ENCODE peak calls at places on chromosome 9, in seven cellular contexts. M is naive thymus-derived CD4-positive, alpha-beta T cell; C is A549; O is choroid plexus epithelial cell; Z is fibroblast of lung; L is cardiac muscle cell; N is right lobe of liver. X is an unnamed sample.

GRCh38 chr9:33320568-33321261 is 30.4 kb downstream of the NFX1 start:
- DNase-seq in M (no peak), C (peak), O (peak), Z (peak), L (peak), N (no peak), X (peak)

GRCh38 chr9:83937861-83938455 is 16.7 kb upstream of the KIF27 start:
- DNase-seq in M (peak), C (peak), O (peak), Z (peak), L (peak), N (no peak), X (peak)

GRCh38 chr9:87216036-87216435 is 268.7 kb upstream of the GAS1 start:
- DNase-seq in M (no peak), C (no peak), O (no peak), Z (no peak), L (no peak), N (no peak), X (no peak)

GRCh38 chr9:116860509-116861120 is 173.5 kb downstream of the TRIM32 start:
- DNase-seq in M (no peak), C (peak), O (peak), Z (peak), L (peak), N (peak), X (peak)

GRCh38 chr9:4137755-4138154 is 162.1 kb downstream of the GLIS3 start:
- DNase-seq in M (no peak), C (peak), O (peak), Z (peak), L (peak), N (no peak), X (peak)

GRCh38 chr9:124616961-124617360 is 109.8 kb upstream of the NR5A1 start:
- DNase-seq in M (no peak), C (no peak), O (no peak), Z (no peak), L (no peak), N (no peak), X (no peak)

GRCh38 chr9:94680621-94681020 is 41.3 kb upstream of the FBP1 start:
- DNase-seq in M (no peak), C (no peak), O (no peak), Z (no peak), L (no peak), N (no peak), X (no peak)

GRCh38 chr9:17472126-17472525 is 106.7 kb upstream of the SH3GL2 start:
- DNase-seq in M (no peak), C (no peak), O (no peak), Z (no peak), L (no peak), N (no peak), X (no peak)

GRCh38 chr9:132498811-132499210 is 83.6 kb upstream of the BARHL1 start:
- DNase-seq in M (no peak), C (no peak), O (peak), Z (no peak), L (no peak), N (no peak), X (no peak)

GRCh38 chr9:22452415-22453010 is 5.9 kb downstream of the DMRTA1 start:
- DNase-seq in M (peak), C (peak), O (peak), Z (peak), L (peak), N (peak), X (peak)

GRCh38 chr9:135282001-135282731 is 194.7 kb downstream of the OLFM1 start:
- DNase-seq in M (peak), C (peak), O (peak), Z (peak), L (peak), N (peak), X (no peak)

GRCh38 chr9:111902396-111903147 is 6.0 kb downstream of the UGCG start:
- DNase-seq in M (no peak), C (no peak), O (peak), Z (peak), L (peak), N (no peak), X (no peak)

GRCh38 chr9:127976943-127977871 is 3.6 kb downstream of the EEIG1 start:
- DNase-seq in M (no peak), C (no peak), O (no peak), Z (no peak), L (no peak), N (peak), X (no peak)

GRCh38 chr9:127980056-127980705 is 608 bp downstream of the EEIG1 start:
- DNase-seq in M (no peak), C (no peak), O (peak), Z (no peak), L (no peak), N (peak), X (peak)

GRCh38 chr9:127979333-127980055 is 1.3 kb downstream of the EEIG1 start:
- DNase-seq in M (no peak), C (no peak), O (peak), Z (peak), L (peak), N (no peak), X (peak)

GRCh38 chr9:127977877-127978647 is 2.7 kb downstream of the EEIG1 start:
- DNase-seq in M (no peak), C (peak), O (peak), Z (peak), L (peak), N (no peak), X (peak)

DNA sequence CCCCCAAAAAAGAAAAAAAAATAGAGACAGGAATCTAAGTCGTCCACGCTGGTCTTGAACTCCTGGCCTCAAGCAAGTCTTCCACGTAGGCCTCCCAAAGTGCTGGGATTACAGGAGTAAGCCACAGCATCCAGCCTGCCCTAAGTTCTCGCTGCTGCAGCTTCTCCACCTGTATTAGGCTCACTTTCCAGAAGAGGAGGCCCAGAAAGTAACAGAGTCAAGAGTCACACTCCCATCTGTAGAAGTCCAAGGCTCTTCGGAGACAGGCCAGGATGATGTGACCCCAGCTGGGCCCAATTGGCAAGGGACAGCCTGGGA is 1.8 kb downstream of the EEIG1 start:
- DNase-seq in M (no peak), C (no peak), O (no peak), Z (no peak), L (no peak), N (no peak), X (no peak)
- H3K4me3 ChIP-seq in M (peak), C (peak), O (peak), Z (peak), L (peak), N (peak), X (peak)

GRCh38 chr9:98045234-98046160 is 11.0 kb upstream of the NANS start:
- DNase-seq in M (peak), C (no peak), O (no peak), Z (no peak), L (no peak), N (no peak), X (no peak)
- H3K4me3 ChIP-seq in M (peak), C (no peak), O (no peak), Z (no peak), L (no peak), N (no peak), X (no peak)

GRCh38 chr9:134177624-134178393 is 13.4 kb upstream of the RNU6ATAC start:
- DNase-seq in M (no peak), C (no peak), O (no peak), Z (no peak), L (no peak), N (no peak), X (no peak)
- H3K4me3 ChIP-seq in M (no peak), C (no peak), O (no peak), Z (no peak), L (no peak), N (no peak), X (no peak)

DNA sequence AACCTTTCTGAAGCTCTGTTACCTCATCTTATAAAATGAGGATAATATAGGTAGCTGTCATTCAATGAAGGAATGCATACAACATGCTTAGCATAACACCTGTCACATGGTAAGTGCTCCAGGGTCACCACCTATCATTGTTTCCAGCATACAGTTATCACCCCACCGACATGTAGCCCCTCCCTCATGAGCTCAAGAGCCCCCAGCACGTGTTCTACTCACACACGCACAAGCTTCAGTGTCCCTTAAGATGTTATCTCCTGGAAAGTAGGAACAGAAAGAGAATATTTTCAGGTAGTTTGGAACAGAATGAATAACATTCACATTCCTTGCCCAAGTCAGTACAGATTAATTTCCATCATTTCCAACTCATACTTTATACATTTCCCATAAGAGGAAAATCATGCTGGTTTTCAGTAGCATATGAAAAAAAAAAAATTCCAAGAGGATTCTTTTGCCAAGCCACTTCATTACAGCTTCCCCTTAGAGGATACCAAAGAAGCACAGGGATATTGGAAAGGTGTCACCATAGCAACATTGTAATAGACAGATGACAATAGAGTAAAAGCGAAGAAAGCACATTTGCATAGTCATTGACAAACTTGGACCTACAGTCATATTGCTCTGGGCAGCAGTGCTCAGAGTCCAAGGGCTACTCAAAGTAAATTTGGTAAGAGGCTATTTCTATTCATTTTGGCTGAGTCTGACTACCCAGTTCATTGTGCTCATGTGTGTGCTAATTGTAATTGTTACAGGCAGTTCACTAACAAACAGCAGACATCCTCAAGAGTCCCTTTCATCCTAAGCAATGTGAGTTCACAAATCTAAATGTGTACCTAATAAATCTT is 1.5 kb upstream of the MOB3B start:
- DNase-seq in M (no peak), C (no peak), O (no peak), Z (no peak), L (no peak), N (no peak), X (no peak)
- H3K4me3 ChIP-seq in M (no peak), C (no peak), O (no peak), Z (no peak), L (no peak), N (no peak), X (no peak)

GRCh38 chr9:136712690-136713554 is 550 bp downstream of the DIPK1B start:
- DNase-seq in M (no peak), C (no peak), O (no peak), Z (no peak), L (no peak), N (peak), X (no peak)
- H3K4me3 ChIP-seq in M (no peak), C (peak), O (peak), Z (no peak), L (peak), N (peak), X (peak)

GRCh38 chr9:14310247-14310646 is 3.7 kb downstream of the NFIB start:
- DNase-seq in M (no peak), C (no peak), O (no peak), Z (peak), L (no peak), N (no peak), X (peak)

GRCh38 chr9:14307989-14308750 is 5.8 kb downstream of the NFIB start:
- DNase-seq in M (no peak), C (no peak), O (no peak), Z (peak), L (peak), N (no peak), X (peak)

GRCh38 chr9:14308751-14309140 is 5.2 kb downstream of the NFIB start:
- DNase-seq in M (no peak), C (no peak), O (no peak), Z (peak), L (no peak), N (no peak), X (no peak)

GRCh38 chr9:14306672-14307646 is 7.0 kb downstream of the NFIB start:
- DNase-seq in M (no peak), C (no peak), O (no peak), Z (peak), L (no peak), N (no peak), X (peak)

DNA sequence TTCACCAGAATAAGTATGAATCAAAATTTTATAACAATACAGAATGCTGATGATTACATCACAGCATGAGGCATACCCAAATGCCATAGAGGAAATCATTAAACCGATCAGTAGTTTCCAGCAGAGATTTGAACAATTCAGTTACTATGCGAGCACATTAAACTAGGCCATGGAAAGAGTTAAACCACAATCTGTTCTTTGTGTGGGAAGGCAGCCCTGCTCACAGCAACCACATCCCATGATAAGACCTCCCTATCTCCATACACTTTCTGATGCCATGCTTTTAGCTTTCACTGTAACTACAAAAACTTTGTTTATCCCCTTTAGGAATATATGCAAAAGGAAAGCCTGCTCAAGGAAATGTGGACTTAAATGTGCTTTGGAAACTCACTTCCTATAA is 4.5 kb downstream of the NFIB start:
- DNase-seq in M (no peak), C (no peak), O (peak), Z (peak), L (peak), N (no peak), X (peak)
- H3K4me3 ChIP-seq in M (no peak), C (peak), O (peak), Z (peak), L (no peak), N (peak), X (peak)

DNA sequence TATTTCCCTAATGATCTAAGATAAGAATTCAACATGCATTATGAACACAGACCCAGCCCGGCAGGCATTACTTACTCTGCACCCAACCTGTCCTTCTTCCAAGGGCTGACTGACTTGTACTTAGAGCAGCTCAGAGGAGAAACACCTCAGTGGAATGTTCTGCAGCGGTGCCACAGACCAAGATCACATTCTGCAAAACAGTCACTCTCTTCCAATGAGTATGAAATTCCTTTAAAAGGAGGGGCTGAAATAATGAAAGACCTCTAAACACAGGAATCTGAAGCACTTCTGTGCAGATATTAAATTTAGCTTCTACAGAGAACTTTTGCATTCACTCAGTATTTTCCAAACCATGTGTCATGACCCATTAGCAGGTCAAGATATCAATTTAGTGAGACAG is 172.9 kb downstream of the ZDHHC21 start:
- DNase-seq in M (no peak), C (no peak), O (no peak), Z (no peak), L (no peak), N (no peak), X (no peak)
- H3K4me3 ChIP-seq in M (no peak), C (no peak), O (no peak), Z (no peak), L (no peak), N (no peak), X (no peak)

GRCh38 chr9:129023036-129023907 is 4.9 kb downstream of the SH3GLB2 start:
- DNase-seq in M (no peak), C (no peak), O (peak), Z (peak), L (peak), N (no peak), X (peak)

GRCh38 chr9:129023908-129024233 is 4.3 kb downstream of the SH3GLB2 start:
- DNase-seq in M (no peak), C (no peak), O (no peak), Z (no peak), L (no peak), N (no peak), X (no peak)

GRCh38 chr9:129026442-129027223 is 1.5 kb downstream of the SH3GLB2 start:
- DNase-seq in M (no peak), C (no peak), O (peak), Z (peak), L (no peak), N (no peak), X (peak)

GRCh38 chr9:129022037-129022436 is 6.1 kb downstream of the SH3GLB2 start:
- DNase-seq in M (no peak), C (no peak), O (no peak), Z (no peak), L (no peak), N (no peak), X (no peak)

DNA sequence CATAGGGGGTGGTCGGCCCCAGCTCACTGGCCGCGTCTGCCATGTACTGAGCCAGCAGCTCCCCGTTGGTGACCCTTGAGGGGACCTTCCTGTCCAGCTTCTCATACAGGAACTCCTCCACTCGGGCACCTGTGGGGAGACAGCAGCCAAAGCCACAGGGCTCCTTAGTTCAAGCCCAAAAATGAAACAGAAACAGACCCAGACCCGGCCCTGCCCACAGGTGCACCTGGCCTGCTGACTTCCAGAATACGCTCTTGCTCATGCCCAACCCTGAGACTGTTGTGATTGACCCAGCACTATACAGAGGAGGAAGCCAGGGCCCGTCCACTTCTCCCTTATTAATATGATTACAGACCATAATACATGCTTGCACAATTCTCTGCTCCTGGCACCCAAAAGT is 7.0 kb downstream of the SH3GLB2 start:
- DNase-seq in M (no peak), C (no peak), O (no peak), Z (no peak), L (no peak), N (no peak), X (no peak)
- H3K4me3 ChIP-seq in M (no peak), C (no peak), O (no peak), Z (no peak), L (no peak), N (no peak), X (no peak)

GRCh38 chr9:130266236-130267098 is 907 bp downstream of the HMCN2 start:
- DNase-seq in M (no peak), C (no peak), O (no peak), Z (no peak), L (no peak), N (peak), X (no peak)

GRCh38 chr9:130262771-130263170 is 2.8 kb upstream of the HMCN2 start:
- DNase-seq in M (no peak), C (no peak), O (no peak), Z (no peak), L (no peak), N (no peak), X (no peak)

GRCh38 chr9:130263601-130264413 is 1.8 kb upstream of the HMCN2 start:
- DNase-seq in M (no peak), C (no peak), O (no peak), Z (no peak), L (peak), N (peak), X (no peak)

GRCh38 chr9:130265431-130266235 is at the start of gene HMCN2:
- DNase-seq in M (no peak), C (no peak), O (peak), Z (no peak), L (peak), N (peak), X (no peak)

DNA sequence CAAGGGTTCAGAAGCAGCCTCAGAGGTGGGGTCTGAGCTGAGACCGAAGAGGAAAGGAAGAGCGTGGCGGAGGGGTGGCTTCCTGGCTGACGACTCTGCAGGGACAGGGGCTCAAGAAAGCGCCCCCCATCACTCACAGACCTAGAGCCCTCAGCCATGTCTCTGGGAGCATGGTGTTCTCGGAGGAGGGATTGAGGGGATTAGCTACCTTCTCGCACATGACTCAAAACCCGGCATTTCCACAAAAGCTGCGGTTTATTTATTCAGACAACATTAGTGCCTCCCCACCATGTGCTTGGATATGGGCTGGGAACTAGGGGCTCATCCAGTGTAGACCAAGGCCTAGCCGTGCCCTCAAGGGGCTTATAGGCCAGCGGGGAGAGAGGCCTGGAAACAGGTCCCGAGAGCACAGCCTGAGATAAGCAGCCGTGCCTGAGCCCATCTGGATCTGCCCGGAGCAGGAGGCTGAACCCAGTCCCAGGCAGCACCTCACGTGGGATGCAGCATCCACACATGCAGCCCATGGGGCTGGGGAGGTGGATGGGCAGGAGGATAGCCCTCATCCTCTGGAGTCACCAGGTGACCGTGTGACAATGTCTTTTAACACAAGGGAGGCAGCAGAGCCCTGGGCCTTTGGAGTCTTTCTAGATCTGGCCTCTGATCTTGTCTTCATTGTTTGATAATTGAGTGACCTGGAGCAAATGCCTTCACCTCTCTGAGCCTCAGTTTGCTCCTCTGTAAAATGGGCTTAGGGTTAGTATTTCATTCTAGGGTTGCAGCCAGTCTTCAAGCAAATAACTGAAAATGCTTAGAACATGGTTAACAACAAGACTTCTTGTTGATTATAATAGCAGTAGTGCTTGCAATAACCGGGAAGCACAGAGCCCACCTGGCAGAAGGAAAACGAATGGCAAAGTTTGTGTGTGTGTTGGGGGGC is 878 bp upstream of the HMCN2 start:
- DNase-seq in M (no peak), C (no peak), O (no peak), Z (no peak), L (no peak), N (no peak), X (no peak)
- H3K4me3 ChIP-seq in M (no peak), C (peak), O (no peak), Z (no peak), L (peak), N (no peak), X (no peak)

DNA sequence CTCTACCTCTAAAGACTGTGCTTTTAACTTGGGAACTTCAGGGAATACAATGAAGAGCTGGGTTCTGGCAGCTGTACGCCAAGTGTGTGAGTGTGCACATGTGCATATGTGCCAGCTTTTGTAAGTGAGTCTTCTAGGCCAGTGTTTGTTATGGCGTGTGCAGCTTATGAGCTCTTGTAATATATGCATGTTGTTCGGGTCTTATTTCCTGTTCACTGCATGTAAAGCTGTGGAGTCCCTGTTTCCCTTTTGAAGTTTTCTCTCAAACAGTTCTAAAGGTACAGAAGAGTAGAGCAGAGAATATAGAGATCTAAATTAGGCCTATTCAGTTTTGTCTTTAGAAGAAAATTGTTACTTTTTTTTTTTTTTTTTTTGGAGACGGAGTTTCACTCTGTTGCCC is 30.6 kb downstream of the TGFBR1 start:
- DNase-seq in M (peak), C (no peak), O (no peak), Z (no peak), L (no peak), N (no peak), X (no peak)
- H3K4me3 ChIP-seq in M (peak), C (no peak), O (no peak), Z (no peak), L (no peak), N (no peak), X (no peak)